ENCODE peak calls at places on chromosomes 5 and 9, in ten cellular contexts. I, S, N, W, V, L, F, O, K and M are unnamed samples. For H3K4me1, H3K36me3 and H3K27me3, the result is how much of the 10 kb centered on the place peaks cover.

GRCh38 chr9:93071464-93071863 is 13.0 kb downstream of the SUSD3 start:
- DNase-seq in I (no peak), S (no peak), N (peak), W (no peak), V (peak), L (no peak), F (no peak), O (peak), K (peak), M (no peak)

GRCh38 chr5:10579537-10580521 is 16.0 kb downstream of the ANKRD33B start:
- DNase-seq in I (no peak), S (no peak), N (no peak), W (no peak), V (no peak), L (no peak), F (no peak), O (no peak), K (no peak), M (no peak)

GRCh38 chr9:89505795-89506385 is 8.0 kb upstream of the SEMA4D start:
- DNase-seq in I (no peak), S (peak), N (no peak), W (no peak), V (peak), L (no peak), F (no peak), O (no peak), K (peak), M (no peak)

GRCh38 chr9:130825051-130825651 is 9.9 kb upstream of the ABL1 start:
- DNase-seq in I (peak), S (no peak), N (no peak), W (peak), V (peak), L (no peak), F (no peak), O (peak), K (peak), M (peak)

GRCh38 chr5:35161637-35162248 is 68.5 kb downstream of the PRLR start:
- DNase-seq in I (no peak), S (no peak), N (no peak), W (no peak), V (no peak), L (no peak), F (no peak), O (no peak), K (no peak), M (no peak)

GRCh38 chr9:15293727-15294405 is 13.2 kb downstream of the TTC39B start:
- DNase-seq in I (no peak), S (no peak), N (no peak), W (no peak), V (no peak), L (peak), F (no peak), O (no peak), K (peak), M (no peak)

GRCh38 chr5:149671544-149671943 is 58.6 kb upstream of the PPARGC1B start:
- DNase-seq in I (peak), S (no peak), N (no peak), W (no peak), V (no peak), L (no peak), F (no peak), O (peak), K (no peak), M (peak)

GRCh38 chr9:104863180-104863883 is 64.6 kb downstream of the ABCA1 start:
- DNase-seq in I (peak), S (peak), N (peak), W (peak), V (peak), L (no peak), F (no peak), O (peak), K (peak), M (peak)

GRCh38 chr5:53923969-53924876 is 363.8 kb downstream of the NDUFS4 start:
- DNase-seq in I (no peak), S (no peak), N (no peak), W (no peak), V (no peak), L (no peak), F (no peak), O (no peak), K (peak), M (no peak)

GRCh38 chr9:18795947-18796705 is 236.9 kb downstream of the SAXO1 start:
- DNase-seq in I (no peak), S (no peak), N (no peak), W (peak), V (no peak), L (no peak), F (no peak), O (no peak), K (peak), M (no peak)

GRCh38 chr9:114098660-114099522 is at the start of gene KIF12:
- DNase-seq in I (peak), S (no peak), N (no peak), W (peak), V (no peak), L (no peak), F (peak), O (peak), K (no peak), M (peak)

GRCh38 chr5:146770546-146770945 is 108.0 kb downstream of the PPP2R2B start:
- DNase-seq in I (no peak), S (no peak), N (no peak), W (no peak), V (no peak), L (no peak), F (no peak), O (no peak), K (no peak), M (no peak)

GRCh38 chr9:77899679-77900354 is 131.8 kb downstream of the GNAQ start:
- DNase-seq in I (no peak), S (no peak), N (no peak), W (peak), V (no peak), L (no peak), F (no peak), O (peak), K (peak), M (no peak)

GRCh38 chr9:114039484-114039883 is 38.6 kb downstream of the AMBP start:
- DNase-seq in I (peak), S (no peak), N (no peak), W (no peak), V (no peak), L (no peak), F (no peak), O (no peak), K (no peak), M (no peak)

DNA sequence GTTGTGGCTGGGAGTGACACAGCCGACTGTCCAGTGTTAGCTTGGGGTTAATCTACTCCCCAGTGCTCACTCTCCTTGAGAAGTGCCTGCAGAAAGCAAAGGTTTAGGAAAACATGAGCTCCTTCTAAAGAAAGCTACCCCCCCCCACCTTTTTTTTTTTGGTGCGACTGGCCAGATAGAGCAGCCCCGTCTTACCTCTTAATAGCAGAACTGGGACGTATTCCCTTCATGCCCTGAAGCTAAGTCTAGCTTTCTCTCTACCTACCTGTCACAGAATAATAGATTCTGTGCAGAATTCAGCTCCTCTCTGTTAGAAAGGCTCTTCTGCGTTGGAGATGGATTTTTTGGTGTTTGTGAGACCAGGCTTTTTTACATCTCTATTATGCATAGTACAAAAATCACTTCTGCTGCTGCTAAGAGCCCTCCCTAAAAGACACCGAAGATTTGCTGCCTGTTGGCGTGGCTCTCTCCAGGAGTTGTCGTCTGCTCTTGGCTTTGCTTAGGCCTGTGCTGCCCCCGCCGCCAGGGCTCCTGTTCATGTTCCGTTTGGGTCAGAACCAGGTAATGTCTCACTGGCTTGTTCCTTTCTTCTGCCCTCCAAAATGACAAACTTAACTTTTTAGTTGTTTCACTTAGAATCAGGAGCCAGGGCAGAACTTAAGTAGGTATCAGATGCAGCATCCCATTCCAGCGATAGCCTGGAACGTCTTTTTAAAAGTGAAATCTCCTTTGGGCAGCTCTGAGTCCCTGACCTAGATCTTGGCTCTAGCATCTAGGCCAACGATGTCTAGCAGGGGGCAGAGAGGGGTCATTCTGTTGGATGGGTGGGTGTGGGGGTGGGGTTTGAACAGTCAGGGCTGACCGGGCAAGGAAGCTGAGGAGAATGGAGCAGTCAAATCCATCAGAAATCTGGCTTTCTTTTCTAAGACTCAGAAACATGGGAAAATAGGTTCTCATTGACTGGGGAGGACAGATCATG is 2.5 kb downstream of the TRIO start:
- DNase-seq in I (no peak), S (no peak), N (no peak), W (peak), V (no peak), L (no peak), F (no peak), O (peak), K (no peak), M (peak)
- H3K4me1 ChIP-seq in I (under half), S (under half), N (under half), W (half or more), V (half or more), L (under half), F (half or more), O (under half), K (half or more), M (under half)

DNA sequence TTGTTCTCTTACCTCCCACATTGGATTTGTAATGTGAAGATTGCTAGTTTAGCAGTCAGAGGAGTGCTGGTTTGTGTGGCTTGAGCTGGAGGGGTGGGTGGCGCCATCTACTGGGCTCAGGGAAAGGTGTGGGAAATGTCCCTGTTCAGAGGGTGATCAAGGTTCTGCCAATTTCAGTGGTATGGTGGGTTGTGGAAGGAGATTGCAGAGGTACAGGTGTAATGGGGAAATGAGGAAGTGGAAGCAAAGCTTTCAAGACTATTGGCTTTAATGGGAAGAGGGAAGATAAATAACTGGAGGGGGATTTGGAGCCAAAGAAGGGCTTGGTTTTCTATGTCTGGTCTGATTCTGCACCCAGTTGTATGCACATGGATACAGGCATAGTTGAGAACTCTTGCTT is 76.4 kb downstream of the OSMR start:
- DNase-seq in I (peak), S (peak), N (peak), W (peak), V (peak), L (no peak), F (peak), O (peak), K (peak), M (peak)
- H3K36me3 ChIP-seq in I (under half), S (under half), N (under half), W (half or more), V (under half), L (under half), F (half or more), O (under half), K (under half), M (under half)

DNA sequence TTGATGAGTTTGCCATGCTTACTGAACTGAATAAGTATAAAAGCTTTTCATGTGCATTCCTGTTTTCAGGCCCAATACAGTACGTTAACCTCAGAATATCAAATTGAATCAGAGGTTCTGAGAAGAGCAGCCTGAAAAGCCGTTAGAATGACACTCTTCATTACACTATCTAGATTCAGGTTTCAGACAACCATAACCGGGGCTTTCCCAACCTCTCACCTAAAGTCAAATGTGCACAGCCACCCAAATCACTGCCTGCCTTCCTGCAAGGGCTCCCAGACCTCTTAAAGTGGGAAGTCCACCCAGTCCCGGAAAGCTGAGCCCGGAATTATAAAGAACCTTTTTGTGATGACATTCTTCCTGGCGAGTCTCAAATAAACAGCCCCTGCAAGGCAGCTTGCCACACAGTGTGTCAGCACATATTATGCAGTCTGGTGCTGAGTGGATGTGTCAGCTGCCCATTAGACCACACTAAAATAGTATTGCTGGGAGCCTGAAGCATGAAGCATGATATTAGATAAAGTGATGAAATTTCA is 245.8 kb downstream of the TLE4 start:
- DNase-seq in I (no peak), S (peak), N (no peak), W (no peak), V (no peak), L (no peak), F (no peak), O (no peak), K (no peak), M (no peak)
- H3K27me3 ChIP-seq in I (under half), S (under half), N (under half), W (under half), V (under half), L (under half), F (under half), O (under half), K (under half), M (under half)

DNA sequence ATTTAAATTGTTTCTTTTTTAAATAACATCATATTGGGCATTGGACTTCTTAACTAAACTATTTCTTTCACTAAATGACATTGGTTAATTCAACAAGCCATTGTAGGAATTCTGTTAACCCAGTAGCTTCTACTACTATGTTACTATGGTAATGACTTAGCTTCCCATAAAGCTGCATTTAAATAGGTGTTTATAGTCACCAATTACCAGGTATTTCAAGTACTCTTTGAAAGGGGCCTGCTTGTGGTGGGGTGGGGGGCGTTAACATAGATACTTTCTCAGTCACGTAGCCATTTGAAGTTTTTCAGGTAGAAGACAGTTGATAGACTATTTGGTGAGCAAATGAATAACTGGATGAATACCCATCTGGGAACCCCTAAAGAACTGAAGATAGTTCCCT is 34.0 kb downstream of the PIK3R1 start:
- DNase-seq in I (no peak), S (no peak), N (no peak), W (no peak), V (no peak), L (no peak), F (no peak), O (no peak), K (no peak), M (no peak)
- H3K4me1 ChIP-seq in I (under half), S (half or more), N (under half), W (half or more), V (half or more), L (under half), F (half or more), O (under half), K (under half), M (under half)

GRCh38 chr5:104702212-104702611 is 1139.6 kb upstream of the NUDT12 start:
- DNase-seq in I (no peak), S (no peak), N (no peak), W (no peak), V (no peak), L (no peak), F (no peak), O (peak), K (no peak), M (no peak)

GRCh38 chr5:104699438-104699837 is 1136.8 kb upstream of the NUDT12 start:
- DNase-seq in I (no peak), S (no peak), N (no peak), W (no peak), V (no peak), L (no peak), F (no peak), O (no peak), K (no peak), M (no peak)
- H3K36me3 ChIP-seq in I (under half), S (under half), N (under half), W (under half), V (under half), L (under half), F (under half), O (under half), K (under half), M (under half)